ENCODE peak calls at places on chromosomes 5 and 9, in six cellular contexts. F, T, D, L, X and S are unnamed samples. For H3K4me1, the result is how much of the 10 kb centered on the place peaks cover.

GRCh38 chr5:123681061-123681460 is 169.1 kb downstream of the CSNK1G3 start:
- DNase-seq in F (no peak), T (no peak), D (no peak), L (no peak), X (no peak), S (no peak)

GRCh38 chr5:35926389-35927051 is 11.9 kb downstream of the CAPSL start:
- DNase-seq in F (no peak), T (peak), D (peak), L (peak), X (peak), S (peak)

GRCh38 chr5:42993516-42994284 is 46.4 kb downstream of the ANXA2R start:
- DNase-seq in F (no peak), T (peak), D (no peak), L (peak), X (no peak), S (no peak)

GRCh38 chr5:10501554-10502075 is 59.9 kb downstream of the ROPN1L start:
- DNase-seq in F (no peak), T (no peak), D (no peak), L (peak), X (no peak), S (no peak)

GRCh38 chr5:31193591-31194457 is at the start of gene CDH6:
- DNase-seq in F (no peak), T (peak), D (no peak), L (no peak), X (peak), S (no peak)

GRCh38 chr5:93349613-93350012 is 231.4 kb downstream of the NR2F1-AS1 start:
- DNase-seq in F (no peak), T (no peak), D (no peak), L (no peak), X (no peak), S (no peak)

GRCh38 chr5:87151547-87151946 is 116.1 kb upstream of the RASA1 start:
- DNase-seq in F (no peak), T (no peak), D (no peak), L (peak), X (no peak), S (no peak)

GRCh38 chr5:72552041-72552557 is 44.9 kb upstream of the ZNF366 start:
- DNase-seq in F (no peak), T (no peak), D (no peak), L (peak), X (no peak), S (no peak)

GRCh38 chr9:74562611-74563010 is 65.5 kb downstream of the RORB start:
- DNase-seq in F (no peak), T (no peak), D (no peak), L (no peak), X (no peak), S (no peak)

GRCh38 chr5:72005676-72006075 is 101.6 kb upstream of the MAP1B start:
- DNase-seq in F (no peak), T (no peak), D (no peak), L (no peak), X (no peak), S (no peak)

GRCh38 chr5:146906803-146907202 is 28.2 kb upstream of the PPP2R2B start:
- DNase-seq in F (no peak), T (no peak), D (peak), L (peak), X (peak), S (no peak)

GRCh38 chr5:151624486-151624885 is 33.4 kb upstream of the FAT2 start:
- DNase-seq in F (no peak), T (no peak), D (no peak), L (no peak), X (no peak), S (no peak)

GRCh38 chr9:2700398-2700797 is 16.9 kb upstream of the KCNV2 start:
- DNase-seq in F (no peak), T (no peak), D (no peak), L (no peak), X (no peak), S (no peak)

GRCh38 chr5:98397081-98397480 is 376.4 kb upstream of the RGMB start:
- DNase-seq in F (no peak), T (no peak), D (no peak), L (no peak), X (no peak), S (no peak)

GRCh38 chr5:106964102-106964501 is 706.6 kb downstream of the EFNA5 start:
- DNase-seq in F (no peak), T (no peak), D (no peak), L (no peak), X (no peak), S (no peak)

GRCh38 chr5:132840896-132841818 is 10.7 kb upstream of the SHROOM1 start:
- DNase-seq in F (no peak), T (no peak), D (no peak), L (no peak), X (no peak), S (no peak)

GRCh38 chr9:30799527-30800101 is 1584.8 kb upstream of the ACO1 start:
- DNase-seq in F (no peak), T (no peak), D (no peak), L (no peak), X (no peak), S (no peak)

GRCh38 chr9:125407974-125408900 is 146.6 kb downstream of the GAPVD1 start:
- DNase-seq in F (peak), T (peak), D (no peak), L (peak), X (peak), S (peak)

GRCh38 chr5:10250804-10251276 is 760 bp downstream of the CCT5 start:
- DNase-seq in F (no peak), T (no peak), D (no peak), L (no peak), X (no peak), S (no peak)

GRCh38 chr5:168822745-168823281 is 243.6 kb upstream of the PANK3 start:
- DNase-seq in F (no peak), T (no peak), D (no peak), L (no peak), X (no peak), S (no peak)

GRCh38 chr9:91211414-91211813 is 150.3 kb downstream of the AUH start:
- DNase-seq in F (no peak), T (no peak), D (no peak), L (no peak), X (no peak), S (no peak)
- H3K4me3 ChIP-seq in F (no peak), T (no peak), D (no peak), L (no peak), X (no peak), S (no peak)

DNA sequence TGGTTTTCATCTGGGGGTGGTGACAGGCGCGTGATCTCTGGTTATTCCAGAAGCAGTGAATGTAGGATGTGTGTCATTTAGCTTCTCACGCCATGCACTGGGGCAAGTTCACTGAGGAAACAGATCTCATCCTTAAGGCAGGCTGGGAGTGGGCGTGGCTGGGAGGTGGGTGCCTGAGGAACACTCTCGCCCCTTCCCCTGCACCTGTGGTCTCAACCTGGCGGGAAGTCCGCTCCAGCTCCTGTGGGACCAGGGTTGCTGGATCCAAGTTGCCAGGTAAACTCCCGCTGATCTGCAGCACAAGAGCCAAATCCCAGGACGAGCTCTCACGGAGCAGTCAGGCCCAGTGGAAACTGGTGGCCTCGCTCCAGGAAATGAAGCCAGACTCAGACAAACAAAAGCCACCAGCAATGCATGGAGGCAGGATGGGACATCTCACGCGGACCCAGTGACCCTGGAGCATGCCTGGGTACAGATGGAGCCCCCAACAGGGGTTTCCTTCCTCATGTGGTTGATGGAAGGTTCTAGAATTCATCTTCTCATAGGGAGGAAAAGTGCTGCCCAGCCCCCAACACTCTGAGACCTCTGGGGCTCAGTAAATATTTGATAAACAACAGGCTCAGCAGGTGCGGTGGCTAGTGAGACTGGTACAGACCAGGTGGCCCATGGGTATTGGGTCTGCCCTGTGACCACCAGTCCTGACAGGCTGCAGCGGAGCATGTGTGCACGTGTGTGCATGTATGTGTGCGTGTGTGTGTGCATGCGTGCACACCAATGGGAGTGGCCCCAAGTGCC is 16.3 kb upstream of the SLC12A7 start:
- DNase-seq in F (no peak), T (no peak), D (no peak), L (no peak), X (no peak), S (peak)
- H3K4me1 ChIP-seq in F (under half), T (under half), D (under half), L (under half), X (under half), S (under half)

GRCh38 chr9:127944586-127945218 is 7.0 kb upstream of the DPM2 start:
- DNase-seq in F (no peak), T (no peak), D (no peak), L (no peak), X (no peak), S (no peak)
- TF ChIP-seq POLR2AphosphoS5 in F (no peak), T (no peak), D (no peak), L (no peak), X (no peak), S (no peak)

DNA sequence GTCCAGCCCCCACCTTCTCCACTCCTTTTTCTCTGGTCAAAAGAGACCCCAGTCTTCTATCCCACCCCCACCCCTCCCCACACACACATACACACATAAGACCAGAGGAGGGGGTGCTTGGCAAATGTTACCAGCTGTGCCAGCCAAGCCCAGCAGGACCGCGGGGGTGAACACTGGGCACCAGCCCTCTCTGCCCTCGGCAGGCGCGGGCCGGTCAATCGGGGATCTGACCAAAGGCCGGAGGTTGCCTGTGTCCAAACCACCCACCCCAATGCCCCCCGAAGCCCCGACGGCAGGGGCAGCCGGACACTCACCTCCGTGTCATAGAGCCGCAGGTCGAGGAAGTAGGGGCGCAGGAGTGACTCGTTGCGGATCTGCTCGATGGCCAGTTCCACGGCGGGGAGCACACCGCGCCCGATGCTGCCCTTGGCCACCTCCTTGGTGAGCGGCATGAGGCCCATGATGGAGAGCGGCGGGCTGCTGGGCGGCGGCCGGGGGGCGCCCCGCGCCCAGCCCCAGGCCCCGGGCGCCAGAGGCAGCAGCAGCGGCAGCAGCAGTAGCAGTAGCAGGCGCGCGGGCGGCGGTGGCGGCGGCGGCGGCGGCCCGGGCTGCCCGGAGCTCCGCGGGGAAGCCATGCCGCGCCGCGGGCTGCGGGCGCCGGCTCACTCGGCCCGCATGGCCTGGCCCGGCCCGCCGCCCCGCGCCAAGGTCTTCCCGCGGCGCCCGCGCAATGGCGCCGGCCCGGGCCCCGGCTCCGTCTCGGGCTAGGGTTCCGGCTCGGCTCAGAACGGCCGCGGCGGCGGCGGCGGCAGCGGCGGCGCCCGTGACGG is 417 bp downstream of the GABBR2 start:
- DNase-seq in F (no peak), T (no peak), D (no peak), L (no peak), X (peak), S (no peak)
- H3K4me3 ChIP-seq in F (peak), T (peak), D (no peak), L (peak), X (peak), S (peak)

DNA sequence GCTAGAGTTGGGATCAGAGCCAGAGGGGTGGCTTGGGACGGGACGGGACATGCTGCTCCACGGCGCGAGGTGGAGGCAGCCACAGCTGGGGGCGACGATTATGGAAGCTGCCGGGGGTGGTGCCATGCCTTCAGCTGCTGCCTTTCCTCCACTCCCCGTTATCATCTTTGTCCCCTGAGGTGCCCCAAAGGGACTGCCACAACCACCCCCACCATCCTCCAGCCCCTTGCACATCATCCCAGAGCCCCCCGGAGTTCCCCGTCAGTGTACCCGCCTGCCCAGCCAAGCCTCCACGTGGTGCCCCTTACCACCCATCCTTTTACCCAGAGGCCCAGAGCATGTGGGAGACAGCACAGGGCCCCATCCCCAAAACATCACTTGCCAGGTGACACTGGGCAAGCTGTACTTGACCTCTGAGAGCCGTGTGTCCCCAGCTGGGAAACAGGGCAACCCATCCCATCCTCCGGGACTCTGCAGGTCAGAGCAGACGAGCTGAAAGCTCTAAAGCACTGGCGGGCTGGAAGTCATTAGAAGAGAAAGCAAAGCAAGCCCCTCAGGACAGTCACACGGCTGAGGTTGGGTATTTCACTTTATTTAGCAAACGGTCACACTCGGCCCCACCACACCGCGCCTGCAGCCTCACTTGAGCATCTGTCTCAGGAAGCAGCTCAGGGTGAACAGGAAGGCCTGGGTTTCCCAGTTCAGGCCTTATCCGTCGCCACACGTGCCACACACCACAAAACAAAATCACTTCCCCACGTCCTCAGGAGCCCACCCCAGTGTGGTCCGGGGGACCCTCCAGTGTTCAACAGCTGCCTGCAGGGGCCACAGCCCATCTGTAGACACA is 19.5 kb upstream of the MXD3 start:
- DNase-seq in F (no peak), T (no peak), D (no peak), L (no peak), X (no peak), S (no peak)
- H3K4me1 ChIP-seq in F (under half), T (under half), D (under half), L (under half), X (under half), S (under half)

DNA sequence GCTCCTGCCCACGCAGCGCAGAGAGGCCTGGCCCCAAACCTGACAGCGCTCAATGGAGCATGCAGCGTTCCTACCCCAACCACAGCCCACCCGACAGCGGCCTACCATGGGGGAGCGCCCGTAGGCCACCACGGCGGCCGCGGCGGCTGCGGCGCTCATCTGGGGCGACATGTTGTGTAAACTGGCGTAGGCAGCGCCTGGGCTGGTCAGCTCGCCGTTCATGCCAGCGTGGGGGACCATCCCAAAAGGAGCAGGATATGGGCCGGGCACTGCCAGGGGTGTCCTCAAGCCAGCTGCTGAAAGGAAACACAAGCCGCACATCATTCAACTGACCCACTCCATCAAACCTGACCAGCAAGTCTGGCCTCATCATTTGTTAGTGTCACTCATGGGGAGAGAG is 77.7 kb downstream of the TLE1 start:
- DNase-seq in F (no peak), T (no peak), D (no peak), L (no peak), X (no peak), S (no peak)
- TF ChIP-seq POLR2AphosphoS5 in F (no peak), T (no peak), D (no peak), L (no peak), X (no peak), S (no peak)